ENCODE peak calls at places on chromosomes 16 and 17, in six cellular contexts. Y is GDM1; E is central memory CD8-positive, alpha-beta T cell; W is anterior cingulate cortex; P is NCI-H1436; T is T-helper 1 cell. K is an unnamed sample.

GRCh38 chr17:29617481-29618271 is 5.0 kb downstream of the CORO6 start:
- DNase-seq in W (peak; percentile 59), Y (peak; percentile 86), E (peak; percentile 81), T (peak; percentile 82), P (peak; percentile 83), K (peak; percentile 72)

GRCh38 chr16:25109643-25110042 is 1.9 kb upstream of the LCMT1 start:
- DNase-seq in T (no peak), E (no peak), P (no peak), W (no peak), Y (no peak), K (no peak)

GRCh38 chr16:29664133-29664912 is 1.3 kb downstream of the SPN start:
- DNase-seq in Y (no peak), T (peak; percentile 31), E (peak; percentile 23), P (no peak), W (no peak), K (no peak)

GRCh38 chr16:80924372-80924978 is 82.2 kb downstream of the CMC2 start:
- DNase-seq in Y (peak; percentile 2), W (peak; percentile 13), P (no peak), E (no peak), T (no peak), K (no peak)

GRCh38 chr16:61595605-61596004 is 440.6 kb downstream of the CDH8 start:
- DNase-seq in W (no peak), E (no peak), Y (no peak), T (no peak), P (no peak), K (no peak)

GRCh38 chr17:17403899-17404576 is 72.8 kb upstream of the MED9 start:
- DNase-seq in W (no peak), E (peak; percentile 46), Y (peak; percentile 97), T (no peak), P (peak; percentile 77), K (no peak)

GRCh38 chr16:48592839-48593429 is 17.0 kb downstream of the N4BP1 start:
- DNase-seq in P (no peak), Y (no peak), E (no peak), W (no peak), T (no peak), K (no peak)

GRCh38 chr17:12987120-12987519 is 30.7 kb downstream of the ELAC2 start:
- DNase-seq in T (no peak), P (no peak), W (no peak), Y (no peak), E (no peak), K (no peak)

GRCh38 chr17:32483451-32484019 is 3.3 kb upstream of the CDK5R1 start:
- DNase-seq in Y (peak; percentile 9), W (peak; percentile 80), T (no peak), E (peak; percentile 35), P (peak; percentile 74), K (peak; percentile 85)

GRCh38 chr17:81867123-81867951 is 3.8 kb downstream of the ARHGDIA start:
- DNase-seq in P (no peak), Y (no peak), W (no peak), T (no peak), E (no peak), K (no peak)

GRCh38 chr16:87058728-87059250 is 258.4 kb downstream of the C16orf95 start:
- DNase-seq in W (no peak), P (no peak), E (no peak), Y (no peak), T (no peak), K (no peak)

GRCh38 chr16:4261557-4262172 is 11.2 kb downstream of the TFAP4 start:
- DNase-seq in T (no peak), E (no peak), W (no peak), P (no peak), Y (peak; percentile 19), K (peak; percentile 10)

GRCh38 chr17:50935201-50936124 is 69.3 kb upstream of the TOB1 start:
- DNase-seq in P (no peak), T (no peak), W (peak; percentile 86), E (no peak), Y (no peak), K (peak; percentile 82)

GRCh38 chr16:67767953-67768352 is 38.4 kb downstream of the RANBP10 start:
- DNase-seq in P (no peak), W (no peak), T (no peak), E (no peak), Y (no peak), K (no peak)

GRCh38 chr16:72203401-72203800 is 31.4 kb upstream of the PMFBP1 start:
- DNase-seq in T (no peak), Y (peak; percentile 38), W (no peak), P (no peak), E (no peak), K (no peak)

GRCh38 chr17:42163113-42163512 is 8.3 kb upstream of the RAB5C start:
- DNase-seq in T (no peak), W (no peak), E (no peak), P (no peak), Y (no peak), K (no peak)

GRCh38 chr17:4609761-4610160 is 25.4 kb downstream of the SMTNL2 start:
- DNase-seq in P (no peak), T (no peak), E (no peak), W (no peak), Y (no peak), K (no peak)

K was measured in substantia nigra.